ENCODE peak calls at places on chromosomes 7 and 10, in five cellular contexts. Z, T, I, A and J are unnamed samples.

GRCh38 chr7:106717997-106718871 is 57.3 kb upstream of the CCDC71L start:
- DNase-seq in Z (peak), T (peak), I (peak), A (peak), J (peak)

GRCh38 chr10:79390057-79390456 is 42.8 kb downstream of the PPIF start:
- DNase-seq in Z (no peak), T (no peak), I (no peak), A (no peak), J (no peak)

GRCh38 chr7:152120210-152120609 is 94.7 kb downstream of the GALNT11 start:
- DNase-seq in Z (no peak), T (no peak), I (no peak), A (no peak), J (no peak)

GRCh38 chr7:157097569-157097968 is 41.2 kb upstream of the UBE3C start:
- DNase-seq in Z (no peak), T (no peak), I (no peak), A (no peak), J (no peak)

GRCh38 chr7:155984028-155984607 is 171.9 kb upstream of the SHH start:
- DNase-seq in Z (no peak), T (no peak), I (no peak), A (no peak), J (no peak)

GRCh38 chr10:6181249-6181648 is 21.5 kb upstream of the PFKFB3 start:
- DNase-seq in Z (no peak), T (no peak), I (no peak), A (no peak), J (no peak)

GRCh38 chr7:102991540-102992214 is 78.9 kb downstream of the LRRC17 start:
- DNase-seq in Z (peak), T (no peak), I (peak), A (peak), J (no peak)

GRCh38 chr7:32244806-32245345 is 174.7 kb upstream of the PDE1C start:
- DNase-seq in Z (no peak), T (no peak), I (no peak), A (no peak), J (no peak)

GRCh38 chr7:25359471-25360059 is 131.3 kb upstream of the NPVF start:
- DNase-seq in Z (no peak), T (no peak), I (peak), A (no peak), J (no peak)